ENCODE peak calls at places on chromosomes 11 and 22, in nine cellular contexts. One of them, this sample, is unnamed.

GRCh38 chr22:37676691-37677627 is 1.5 kb downstream of the LGALS1 start:
- DNase-seq in HL-60: peak
- DNase-seq in tibial artery: peak
- DNase-seq in posterior cingulate gyrus: no peak
- DNase-seq in brain microvascular endothelial cell: peak
- DNase-seq in stimulated activated CD4-positive, alpha-beta T cell treated with anti-CD3 and anti-CD28 coated beads, Interleukin-4, amount 100 ng/mL, for 4 hours: peak
- DNase-seq in activated naive CD4-positive, alpha-beta T cell treated with anti-CD3 and anti-CD28 coated beads, Interleukin-2, amount 50 U/mL, for 16 hours: peak
- DNase-seq in stimulated activated effector memory CD8-positive, alpha-beta T cell treated with anti-CD3 and anti-CD28 coated beads, Interleukin-12 subunit alpha, Interleukin-12 subunit beta, amount 100 ng/mL, for 72 hours: peak
- DNase-seq in caudate nucleus: no peak
- DNase-seq in this sample: peak

GRCh38 chr11:115890500-115890899 is 386.3 kb upstream of the CADM1 start:
- DNase-seq in caudate nucleus: no peak
- DNase-seq in HL-60: no peak
- DNase-seq in activated naive CD4-positive, alpha-beta T cell treated with anti-CD3 and anti-CD28 coated beads, Interleukin-2, amount 50 U/mL, for 16 hours: no peak
- DNase-seq in tibial artery: no peak
- DNase-seq in stimulated activated effector memory CD8-positive, alpha-beta T cell treated with anti-CD3 and anti-CD28 coated beads, Interleukin-12 subunit alpha, Interleukin-12 subunit beta, amount 100 ng/mL, for 72 hours: no peak
- DNase-seq in stimulated activated CD4-positive, alpha-beta T cell treated with anti-CD3 and anti-CD28 coated beads, Interleukin-4, amount 100 ng/mL, for 4 hours: no peak
- DNase-seq in posterior cingulate gyrus: no peak
- DNase-seq in brain microvascular endothelial cell: no peak
- DNase-seq in this sample: no peak

GRCh38 chr11:128931661-128932060 is 11.0 kb downstream of the TP53AIP1 start:
- DNase-seq in brain microvascular endothelial cell: no peak
- DNase-seq in posterior cingulate gyrus: no peak
- DNase-seq in HL-60: no peak
- DNase-seq in stimulated activated CD4-positive, alpha-beta T cell treated with anti-CD3 and anti-CD28 coated beads, Interleukin-4, amount 100 ng/mL, for 4 hours: no peak
- DNase-seq in caudate nucleus: no peak
- DNase-seq in activated naive CD4-positive, alpha-beta T cell treated with anti-CD3 and anti-CD28 coated beads, Interleukin-2, amount 50 U/mL, for 16 hours: no peak
- DNase-seq in stimulated activated effector memory CD8-positive, alpha-beta T cell treated with anti-CD3 and anti-CD28 coated beads, Interleukin-12 subunit alpha, Interleukin-12 subunit beta, amount 100 ng/mL, for 72 hours: no peak
- DNase-seq in tibial artery: no peak
- DNase-seq in this sample: no peak

GRCh38 chr11:123547180-123547579 is 107.2 kb downstream of the SCN3B start:
- DNase-seq in posterior cingulate gyrus: no peak
- DNase-seq in stimulated activated CD4-positive, alpha-beta T cell treated with anti-CD3 and anti-CD28 coated beads, Interleukin-4, amount 100 ng/mL, for 4 hours: no peak
- DNase-seq in caudate nucleus: no peak
- DNase-seq in tibial artery: no peak
- DNase-seq in activated naive CD4-positive, alpha-beta T cell treated with anti-CD3 and anti-CD28 coated beads, Interleukin-2, amount 50 U/mL, for 16 hours: no peak
- DNase-seq in HL-60: peak
- DNase-seq in stimulated activated effector memory CD8-positive, alpha-beta T cell treated with anti-CD3 and anti-CD28 coated beads, Interleukin-12 subunit alpha, Interleukin-12 subunit beta, amount 100 ng/mL, for 72 hours: no peak
- DNase-seq in brain microvascular endothelial cell: no peak
- DNase-seq in this sample: no peak

GRCh38 chr11:69475866-69476714 is 5.4 kb upstream of the LINC01488 start:
- DNase-seq in posterior cingulate gyrus: no peak
- DNase-seq in tibial artery: no peak
- DNase-seq in stimulated activated CD4-positive, alpha-beta T cell treated with anti-CD3 and anti-CD28 coated beads, Interleukin-4, amount 100 ng/mL, for 4 hours: no peak
- DNase-seq in caudate nucleus: no peak
- DNase-seq in activated naive CD4-positive, alpha-beta T cell treated with anti-CD3 and anti-CD28 coated beads, Interleukin-2, amount 50 U/mL, for 16 hours: no peak
- DNase-seq in HL-60: no peak
- DNase-seq in stimulated activated effector memory CD8-positive, alpha-beta T cell treated with anti-CD3 and anti-CD28 coated beads, Interleukin-12 subunit alpha, Interleukin-12 subunit beta, amount 100 ng/mL, for 72 hours: no peak
- DNase-seq in brain microvascular endothelial cell: no peak
- DNase-seq in this sample: peak

GRCh38 chr11:9617960-9618359 is 44.5 kb downstream of the WEE1 start:
- DNase-seq in stimulated activated effector memory CD8-positive, alpha-beta T cell treated with anti-CD3 and anti-CD28 coated beads, Interleukin-12 subunit alpha, Interleukin-12 subunit beta, amount 100 ng/mL, for 72 hours: no peak
- DNase-seq in posterior cingulate gyrus: no peak
- DNase-seq in HL-60: no peak
- DNase-seq in brain microvascular endothelial cell: peak
- DNase-seq in stimulated activated CD4-positive, alpha-beta T cell treated with anti-CD3 and anti-CD28 coated beads, Interleukin-4, amount 100 ng/mL, for 4 hours: no peak
- DNase-seq in activated naive CD4-positive, alpha-beta T cell treated with anti-CD3 and anti-CD28 coated beads, Interleukin-2, amount 50 U/mL, for 16 hours: no peak
- DNase-seq in tibial artery: no peak
- DNase-seq in caudate nucleus: no peak
- DNase-seq in this sample: no peak

GRCh38 chr11:34044664-34045485 is 6.7 kb upstream of the CAPRIN1 start:
- DNase-seq in posterior cingulate gyrus: no peak
- DNase-seq in HL-60: no peak
- DNase-seq in activated naive CD4-positive, alpha-beta T cell treated with anti-CD3 and anti-CD28 coated beads, Interleukin-2, amount 50 U/mL, for 16 hours: peak
- DNase-seq in stimulated activated CD4-positive, alpha-beta T cell treated with anti-CD3 and anti-CD28 coated beads, Interleukin-4, amount 100 ng/mL, for 4 hours: no peak
- DNase-seq in tibial artery: no peak
- DNase-seq in caudate nucleus: no peak
- DNase-seq in stimulated activated effector memory CD8-positive, alpha-beta T cell treated with anti-CD3 and anti-CD28 coated beads, Interleukin-12 subunit alpha, Interleukin-12 subunit beta, amount 100 ng/mL, for 72 hours: no peak
- DNase-seq in brain microvascular endothelial cell: peak
- DNase-seq in this sample: no peak

GRCh38 chr11:13189561-13190435 is 87.8 kb upstream of the BMAL1 start:
- DNase-seq in brain microvascular endothelial cell: no peak
- DNase-seq in activated naive CD4-positive, alpha-beta T cell treated with anti-CD3 and anti-CD28 coated beads, Interleukin-2, amount 50 U/mL, for 16 hours: no peak
- DNase-seq in stimulated activated effector memory CD8-positive, alpha-beta T cell treated with anti-CD3 and anti-CD28 coated beads, Interleukin-12 subunit alpha, Interleukin-12 subunit beta, amount 100 ng/mL, for 72 hours: no peak
- DNase-seq in posterior cingulate gyrus: no peak
- DNase-seq in stimulated activated CD4-positive, alpha-beta T cell treated with anti-CD3 and anti-CD28 coated beads, Interleukin-4, amount 100 ng/mL, for 4 hours: no peak
- DNase-seq in tibial artery: no peak
- DNase-seq in caudate nucleus: no peak
- DNase-seq in HL-60: no peak
- DNase-seq in this sample: no peak

GRCh38 chr11:71500601-71501021 is 26.5 kb upstream of the KRTAP5-7 start:
- DNase-seq in HL-60: no peak
- DNase-seq in stimulated activated CD4-positive, alpha-beta T cell treated with anti-CD3 and anti-CD28 coated beads, Interleukin-4, amount 100 ng/mL, for 4 hours: no peak
- DNase-seq in brain microvascular endothelial cell: no peak
- DNase-seq in activated naive CD4-positive, alpha-beta T cell treated with anti-CD3 and anti-CD28 coated beads, Interleukin-2, amount 50 U/mL, for 16 hours: no peak
- DNase-seq in tibial artery: no peak
- DNase-seq in caudate nucleus: no peak
- DNase-seq in stimulated activated effector memory CD8-positive, alpha-beta T cell treated with anti-CD3 and anti-CD28 coated beads, Interleukin-12 subunit alpha, Interleukin-12 subunit beta, amount 100 ng/mL, for 72 hours: no peak
- DNase-seq in posterior cingulate gyrus: no peak
- DNase-seq in this sample: no peak

GRCh38 chr22:35970601-35971417 is 57.8 kb downstream of the RBFOX2 start:
- DNase-seq in caudate nucleus: no peak
- DNase-seq in activated naive CD4-positive, alpha-beta T cell treated with anti-CD3 and anti-CD28 coated beads, Interleukin-2, amount 50 U/mL, for 16 hours: no peak
- DNase-seq in stimulated activated effector memory CD8-positive, alpha-beta T cell treated with anti-CD3 and anti-CD28 coated beads, Interleukin-12 subunit alpha, Interleukin-12 subunit beta, amount 100 ng/mL, for 72 hours: no peak
- DNase-seq in posterior cingulate gyrus: no peak
- DNase-seq in stimulated activated CD4-positive, alpha-beta T cell treated with anti-CD3 and anti-CD28 coated beads, Interleukin-4, amount 100 ng/mL, for 4 hours: no peak
- DNase-seq in tibial artery: no peak
- DNase-seq in brain microvascular endothelial cell: no peak
- DNase-seq in HL-60: no peak
- DNase-seq in this sample: no peak

GRCh38 chr22:20523118-20523983 is 15.9 kb downstream of the MED15 start:
- DNase-seq in tibial artery: no peak
- DNase-seq in posterior cingulate gyrus: no peak
- DNase-seq in stimulated activated effector memory CD8-positive, alpha-beta T cell treated with anti-CD3 and anti-CD28 coated beads, Interleukin-12 subunit alpha, Interleukin-12 subunit beta, amount 100 ng/mL, for 72 hours: no peak
- DNase-seq in stimulated activated CD4-positive, alpha-beta T cell treated with anti-CD3 and anti-CD28 coated beads, Interleukin-4, amount 100 ng/mL, for 4 hours: no peak
- DNase-seq in activated naive CD4-positive, alpha-beta T cell treated with anti-CD3 and anti-CD28 coated beads, Interleukin-2, amount 50 U/mL, for 16 hours: no peak
- DNase-seq in caudate nucleus: no peak
- DNase-seq in brain microvascular endothelial cell: peak
- DNase-seq in HL-60: no peak
- DNase-seq in this sample: no peak

GRCh38 chr11:109138200-109138599 is 283.8 kb upstream of the C11orf87 start:
- DNase-seq in tibial artery: no peak
- DNase-seq in caudate nucleus: no peak
- DNase-seq in stimulated activated CD4-positive, alpha-beta T cell treated with anti-CD3 and anti-CD28 coated beads, Interleukin-4, amount 100 ng/mL, for 4 hours: no peak
- DNase-seq in HL-60: no peak
- DNase-seq in brain microvascular endothelial cell: peak
- DNase-seq in activated naive CD4-positive, alpha-beta T cell treated with anti-CD3 and anti-CD28 coated beads, Interleukin-2, amount 50 U/mL, for 16 hours: no peak
- DNase-seq in posterior cingulate gyrus: no peak
- DNase-seq in stimulated activated effector memory CD8-positive, alpha-beta T cell treated with anti-CD3 and anti-CD28 coated beads, Interleukin-12 subunit alpha, Interleukin-12 subunit beta, amount 100 ng/mL, for 72 hours: no peak
- DNase-seq in this sample: no peak

GRCh38 chr11:23632293-23632692 is 772.0 kb upstream of the CCDC179 start:
- DNase-seq in stimulated activated CD4-positive, alpha-beta T cell treated with anti-CD3 and anti-CD28 coated beads, Interleukin-4, amount 100 ng/mL, for 4 hours: no peak
- DNase-seq in caudate nucleus: no peak
- DNase-seq in tibial artery: no peak
- DNase-seq in posterior cingulate gyrus: no peak
- DNase-seq in HL-60: no peak
- DNase-seq in activated naive CD4-positive, alpha-beta T cell treated with anti-CD3 and anti-CD28 coated beads, Interleukin-2, amount 50 U/mL, for 16 hours: no peak
- DNase-seq in brain microvascular endothelial cell: no peak
- DNase-seq in stimulated activated effector memory CD8-positive, alpha-beta T cell treated with anti-CD3 and anti-CD28 coated beads, Interleukin-12 subunit alpha, Interleukin-12 subunit beta, amount 100 ng/mL, for 72 hours: no peak
- DNase-seq in this sample: peak

GRCh38 chr11:78708388-78708787 is 133.7 kb upstream of the NARS2 start:
- DNase-seq in tibial artery: no peak
- DNase-seq in brain microvascular endothelial cell: no peak
- DNase-seq in posterior cingulate gyrus: no peak
- DNase-seq in stimulated activated CD4-positive, alpha-beta T cell treated with anti-CD3 and anti-CD28 coated beads, Interleukin-4, amount 100 ng/mL, for 4 hours: no peak
- DNase-seq in caudate nucleus: no peak
- DNase-seq in activated naive CD4-positive, alpha-beta T cell treated with anti-CD3 and anti-CD28 coated beads, Interleukin-2, amount 50 U/mL, for 16 hours: no peak
- DNase-seq in stimulated activated effector memory CD8-positive, alpha-beta T cell treated with anti-CD3 and anti-CD28 coated beads, Interleukin-12 subunit alpha, Interleukin-12 subunit beta, amount 100 ng/mL, for 72 hours: no peak
- DNase-seq in HL-60: no peak
- DNase-seq in this sample: no peak

GRCh38 chr11:67503119-67504022 is 1.8 kb downstream of the PITPNM1 start:
- DNase-seq in tibial artery: no peak
- DNase-seq in activated naive CD4-positive, alpha-beta T cell treated with anti-CD3 and anti-CD28 coated beads, Interleukin-2, amount 50 U/mL, for 16 hours: no peak
- DNase-seq in stimulated activated effector memory CD8-positive, alpha-beta T cell treated with anti-CD3 and anti-CD28 coated beads, Interleukin-12 subunit alpha, Interleukin-12 subunit beta, amount 100 ng/mL, for 72 hours: no peak
- DNase-seq in HL-60: no peak
- DNase-seq in stimulated activated CD4-positive, alpha-beta T cell treated with anti-CD3 and anti-CD28 coated beads, Interleukin-4, amount 100 ng/mL, for 4 hours: no peak
- DNase-seq in caudate nucleus: no peak
- DNase-seq in posterior cingulate gyrus: no peak
- DNase-seq in brain microvascular endothelial cell: no peak
- DNase-seq in this sample: no peak

GRCh38 chr22:36673821-36674220 is 29.7 kb downstream of the CACNG2 start:
- DNase-seq in posterior cingulate gyrus: no peak
- DNase-seq in HL-60: no peak
- DNase-seq in tibial artery: no peak
- DNase-seq in stimulated activated CD4-positive, alpha-beta T cell treated with anti-CD3 and anti-CD28 coated beads, Interleukin-4, amount 100 ng/mL, for 4 hours: no peak
- DNase-seq in activated naive CD4-positive, alpha-beta T cell treated with anti-CD3 and anti-CD28 coated beads, Interleukin-2, amount 50 U/mL, for 16 hours: no peak
- DNase-seq in caudate nucleus: no peak
- DNase-seq in stimulated activated effector memory CD8-positive, alpha-beta T cell treated with anti-CD3 and anti-CD28 coated beads, Interleukin-12 subunit alpha, Interleukin-12 subunit beta, amount 100 ng/mL, for 72 hours: no peak
- DNase-seq in brain microvascular endothelial cell: no peak
- DNase-seq in this sample: no peak

GRCh38 chr22:38298312-38299000 is 18.8 kb downstream of the CSNK1E start:
- DNase-seq in brain microvascular endothelial cell: peak
- DNase-seq in tibial artery: no peak
- DNase-seq in activated naive CD4-positive, alpha-beta T cell treated with anti-CD3 and anti-CD28 coated beads, Interleukin-2, amount 50 U/mL, for 16 hours: peak
- DNase-seq in HL-60: no peak
- DNase-seq in stimulated activated effector memory CD8-positive, alpha-beta T cell treated with anti-CD3 and anti-CD28 coated beads, Interleukin-12 subunit alpha, Interleukin-12 subunit beta, amount 100 ng/mL, for 72 hours: no peak
- DNase-seq in stimulated activated CD4-positive, alpha-beta T cell treated with anti-CD3 and anti-CD28 coated beads, Interleukin-4, amount 100 ng/mL, for 4 hours: peak
- DNase-seq in posterior cingulate gyrus: no peak
- DNase-seq in caudate nucleus: no peak
- DNase-seq in this sample: peak

This sample was measured in iPS-NIHi11.